ENCODE peak calls at places on chromosome 12, in six cellular contexts. One of them, this sample, is unnamed.

GRCh38 chr12:121911824-121912585 is 6.4 kb upstream of the CFAP251 start:
- DNase-seq in CD4-positive, alpha-beta T cell: no peak
- DNase-seq in CD8-positive, alpha-beta T cell: no peak
- DNase-seq in right atrium auricular region: no peak
- DNase-seq in OCI-LY7: no peak
- DNase-seq in dorsolateral prefrontal cortex: no peak
- DNase-seq in this sample: no peak

GRCh38 chr12:53427905-53428594 is 4.4 kb downstream of the AMHR2 start:
- DNase-seq in right atrium auricular region: no peak
- DNase-seq in CD4-positive, alpha-beta T cell: no peak
- DNase-seq in OCI-LY7: no peak
- DNase-seq in dorsolateral prefrontal cortex: no peak
- DNase-seq in CD8-positive, alpha-beta T cell: peak
- DNase-seq in this sample: no peak

GRCh38 chr12:28708918-28709371 is 440.1 kb upstream of the FAR2 start:
- DNase-seq in OCI-LY7: no peak
- DNase-seq in CD4-positive, alpha-beta T cell: no peak
- DNase-seq in dorsolateral prefrontal cortex: no peak
- DNase-seq in right atrium auricular region: no peak
- DNase-seq in CD8-positive, alpha-beta T cell: no peak
- DNase-seq in this sample: no peak

GRCh38 chr12:66740257-66740656 is 61.4 kb upstream of the GRIP1 start:
- DNase-seq in CD8-positive, alpha-beta T cell: no peak
- DNase-seq in CD4-positive, alpha-beta T cell: no peak
- DNase-seq in OCI-LY7: no peak
- DNase-seq in dorsolateral prefrontal cortex: no peak
- DNase-seq in right atrium auricular region: no peak
- DNase-seq in this sample: no peak

GRCh38 chr12:113479578-113480335 is 8.1 kb upstream of the LHX5 start:
- DNase-seq in dorsolateral prefrontal cortex: no peak
- DNase-seq in OCI-LY7: no peak
- DNase-seq in CD4-positive, alpha-beta T cell: peak
- DNase-seq in CD8-positive, alpha-beta T cell: peak
- DNase-seq in right atrium auricular region: no peak
- DNase-seq in this sample: no peak

GRCh38 chr12:53758081-53758769 is 6.4 kb upstream of the CISTR start:
- DNase-seq in OCI-LY7: no peak
- DNase-seq in right atrium auricular region: no peak
- DNase-seq in CD4-positive, alpha-beta T cell: no peak
- DNase-seq in CD8-positive, alpha-beta T cell: no peak
- DNase-seq in dorsolateral prefrontal cortex: no peak
- DNase-seq in this sample: no peak

GRCh38 chr12:57853864-57854556 is 7.5 kb upstream of the CTDSP2 start:
- DNase-seq in CD8-positive, alpha-beta T cell: no peak
- DNase-seq in CD4-positive, alpha-beta T cell: no peak
- DNase-seq in dorsolateral prefrontal cortex: no peak
- DNase-seq in right atrium auricular region: no peak
- DNase-seq in OCI-LY7: no peak
- DNase-seq in this sample: no peak

GRCh38 chr12:62191747-62192485 is 68.3 kb upstream of the USP15 start:
- DNase-seq in OCI-LY7: no peak
- DNase-seq in dorsolateral prefrontal cortex: peak
- DNase-seq in CD4-positive, alpha-beta T cell: peak
- DNase-seq in right atrium auricular region: no peak
- DNase-seq in CD8-positive, alpha-beta T cell: no peak
- DNase-seq in this sample: peak

GRCh38 chr12:94429191-94429590 is 30.5 kb downstream of the CEP83 start:
- DNase-seq in right atrium auricular region: no peak
- DNase-seq in OCI-LY7: no peak
- DNase-seq in dorsolateral prefrontal cortex: no peak
- DNase-seq in CD4-positive, alpha-beta T cell: no peak
- DNase-seq in CD8-positive, alpha-beta T cell: no peak
- DNase-seq in this sample: no peak

GRCh38 chr12:63889236-63889635 is 44.7 kb downstream of the SRGAP1 start:
- DNase-seq in OCI-LY7: no peak
- DNase-seq in CD8-positive, alpha-beta T cell: no peak
- DNase-seq in right atrium auricular region: no peak
- DNase-seq in dorsolateral prefrontal cortex: no peak
- DNase-seq in CD4-positive, alpha-beta T cell: no peak
- DNase-seq in this sample: no peak

GRCh38 chr12:269216-269615 is 6.6 kb upstream of the SLC6A13 start:
- DNase-seq in CD4-positive, alpha-beta T cell: no peak
- DNase-seq in OCI-LY7: no peak
- DNase-seq in dorsolateral prefrontal cortex: no peak
- DNase-seq in CD8-positive, alpha-beta T cell: no peak
- DNase-seq in right atrium auricular region: no peak
- DNase-seq in this sample: no peak

GRCh38 chr12:53052419-53053222 is 2.8 kb downstream of the TNS2 start:
- DNase-seq in dorsolateral prefrontal cortex: peak
- DNase-seq in OCI-LY7: no peak
- DNase-seq in right atrium auricular region: peak
- DNase-seq in CD4-positive, alpha-beta T cell: no peak
- DNase-seq in CD8-positive, alpha-beta T cell: no peak
- DNase-seq in this sample: peak

GRCh38 chr12:98895086-98895651 is 250.1 kb downstream of the APAF1 start:
- DNase-seq in CD4-positive, alpha-beta T cell: no peak
- DNase-seq in right atrium auricular region: no peak
- DNase-seq in dorsolateral prefrontal cortex: peak
- DNase-seq in OCI-LY7: no peak
- DNase-seq in CD8-positive, alpha-beta T cell: no peak
- DNase-seq in this sample: no peak

GRCh38 chr12:69655616-69656336 is 43.3 kb downstream of the BEST3 start:
- DNase-seq in CD4-positive, alpha-beta T cell: no peak
- DNase-seq in CD8-positive, alpha-beta T cell: no peak
- DNase-seq in right atrium auricular region: peak
- DNase-seq in dorsolateral prefrontal cortex: no peak
- DNase-seq in OCI-LY7: no peak
- DNase-seq in this sample: no peak

GRCh38 chr12:23891115-23891514 is 58.4 kb downstream of the SOX5 start:
- DNase-seq in CD8-positive, alpha-beta T cell: no peak
- DNase-seq in dorsolateral prefrontal cortex: no peak
- DNase-seq in right atrium auricular region: no peak
- DNase-seq in OCI-LY7: no peak
- DNase-seq in CD4-positive, alpha-beta T cell: no peak
- DNase-seq in this sample: no peak

GRCh38 chr12:38898001-38898684 is 7.2 kb downstream of the CPNE8 start:
- DNase-seq in right atrium auricular region: no peak
- DNase-seq in dorsolateral prefrontal cortex: no peak
- DNase-seq in CD8-positive, alpha-beta T cell: no peak
- DNase-seq in CD4-positive, alpha-beta T cell: no peak
- DNase-seq in OCI-LY7: no peak
- DNase-seq in this sample: no peak

GRCh38 chr12:87943666-87944065 is 85.5 kb downstream of the C12orf50 start:
- DNase-seq in right atrium auricular region: no peak
- DNase-seq in CD4-positive, alpha-beta T cell: no peak
- DNase-seq in dorsolateral prefrontal cortex: no peak
- DNase-seq in CD8-positive, alpha-beta T cell: no peak
- DNase-seq in OCI-LY7: no peak
- DNase-seq in this sample: no peak

GRCh38 chr12:32146074-32146873 is 39.6 kb downstream of the BICD1 start:
- DNase-seq in CD4-positive, alpha-beta T cell: no peak
- DNase-seq in dorsolateral prefrontal cortex: no peak
- DNase-seq in CD8-positive, alpha-beta T cell: no peak
- DNase-seq in right atrium auricular region: no peak
- DNase-seq in OCI-LY7: no peak
- DNase-seq in this sample: no peak

GRCh38 chr12:67243260-67243659 is 25.9 kb upstream of the CAND1 start:
- DNase-seq in dorsolateral prefrontal cortex: no peak
- DNase-seq in CD4-positive, alpha-beta T cell: no peak
- DNase-seq in right atrium auricular region: no peak
- DNase-seq in CD8-positive, alpha-beta T cell: no peak
- DNase-seq in OCI-LY7: no peak
- DNase-seq in this sample: no peak

GRCh38 chr12:51424094-51424661 is 453 bp upstream of the SLC4A8 start:
- DNase-seq in CD8-positive, alpha-beta T cell: no peak
- DNase-seq in dorsolateral prefrontal cortex: no peak
- DNase-seq in right atrium auricular region: no peak
- DNase-seq in OCI-LY7: no peak
- DNase-seq in CD4-positive, alpha-beta T cell: no peak
- DNase-seq in this sample: no peak

GRCh38 chr12:30969606-30970395 is 43.3 kb downstream of the TSPAN11 start:
- DNase-seq in CD8-positive, alpha-beta T cell: no peak
- DNase-seq in OCI-LY7: no peak
- DNase-seq in CD4-positive, alpha-beta T cell: no peak
- DNase-seq in right atrium auricular region: no peak
- DNase-seq in dorsolateral prefrontal cortex: no peak
- DNase-seq in this sample: no peak

GRCh38 chr12:51333536-51333935 is 9.6 kb upstream of the BIN2 start:
- DNase-seq in CD8-positive, alpha-beta T cell: no peak
- DNase-seq in dorsolateral prefrontal cortex: no peak
- DNase-seq in OCI-LY7: no peak
- DNase-seq in right atrium auricular region: no peak
- DNase-seq in CD4-positive, alpha-beta T cell: no peak
- DNase-seq in this sample: no peak

GRCh38 chr12:13069380-13069779 is 25.2 kb downstream of the FAM234B start:
- DNase-seq in CD8-positive, alpha-beta T cell: no peak
- DNase-seq in right atrium auricular region: no peak
- DNase-seq in dorsolateral prefrontal cortex: no peak
- DNase-seq in OCI-LY7: no peak
- DNase-seq in CD4-positive, alpha-beta T cell: no peak
- DNase-seq in this sample: no peak

DNA sequence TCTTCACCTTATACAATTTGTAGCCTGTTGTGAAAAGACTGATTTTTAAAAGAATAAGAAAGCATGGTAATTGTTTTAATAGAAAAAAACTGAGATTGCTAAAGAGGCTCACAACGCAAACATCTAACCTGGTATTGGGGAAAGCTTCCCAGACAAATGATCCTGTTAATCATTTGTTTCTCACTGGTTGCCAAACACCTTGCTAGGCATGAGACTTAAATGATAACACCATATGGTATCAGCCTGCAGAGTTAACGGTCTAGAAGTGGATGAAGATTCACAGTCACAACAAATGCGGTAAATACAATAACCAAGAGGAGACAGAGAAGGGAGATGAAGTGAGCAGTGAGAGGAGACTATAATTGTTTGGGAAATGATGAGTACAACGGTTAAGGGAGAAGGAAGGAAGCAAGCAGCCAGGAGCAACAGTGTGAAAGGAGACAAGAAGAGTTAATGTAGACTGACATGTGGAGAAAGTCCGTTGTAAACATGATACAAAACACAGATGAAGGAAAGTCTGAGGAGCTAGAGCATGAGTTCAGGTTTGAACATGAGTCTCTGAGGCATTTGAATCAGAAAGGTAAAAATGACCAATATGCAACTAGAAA is 19.8 kb downstream of the GXYLT1 start:
- DNase-seq in CD4-positive, alpha-beta T cell: no peak
- DNase-seq in CD8-positive, alpha-beta T cell: no peak
- DNase-seq in OCI-LY7: no peak
- DNase-seq in right atrium auricular region: no peak
- DNase-seq in dorsolateral prefrontal cortex: no peak
- DNase-seq in this sample: no peak
- TF ChIP-seq CTCF in CD4-positive, alpha-beta T cell: no peak
- TF ChIP-seq CTCF in CD8-positive, alpha-beta T cell: no peak
- TF ChIP-seq CTCF in OCI-LY7: no peak
- TF ChIP-seq CTCF in right atrium auricular region: no peak
- TF ChIP-seq CTCF in dorsolateral prefrontal cortex: no peak
- TF ChIP-seq CTCF in this sample: no peak

DNA sequence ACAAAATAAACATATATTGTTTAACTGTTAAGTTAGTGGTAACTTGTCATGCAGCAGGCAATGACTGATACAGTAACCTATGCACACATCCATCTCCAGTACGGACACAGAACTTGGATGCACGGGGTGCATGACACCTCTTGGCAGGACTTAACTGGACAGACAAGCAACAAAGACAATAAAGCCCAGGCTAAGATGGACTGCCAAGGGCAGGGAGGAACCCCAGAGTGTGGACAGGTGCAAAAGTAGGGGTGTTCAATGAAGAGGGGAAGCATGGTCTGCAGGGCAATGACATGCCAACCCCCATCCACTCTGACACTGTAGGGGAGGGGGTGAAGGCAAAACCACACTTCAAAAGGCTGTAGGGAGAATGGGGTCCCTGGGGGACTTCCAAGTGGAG is 11.7 kb downstream of the SSH1 start:
- DNase-seq in right atrium auricular region: no peak
- DNase-seq in CD4-positive, alpha-beta T cell: no peak
- DNase-seq in CD8-positive, alpha-beta T cell: no peak
- DNase-seq in OCI-LY7: no peak
- DNase-seq in dorsolateral prefrontal cortex: no peak
- DNase-seq in this sample: no peak
- H3K27ac ChIP-seq in right atrium auricular region: peak
- H3K27ac ChIP-seq in CD4-positive, alpha-beta T cell: no peak
- H3K27ac ChIP-seq in CD8-positive, alpha-beta T cell: no peak
- H3K27ac ChIP-seq in OCI-LY7: no peak
- H3K27ac ChIP-seq in dorsolateral prefrontal cortex: peak
- H3K27ac ChIP-seq in this sample: no peak

GRCh38 chr12:120649442-120650248 is 9.2 kb downstream of the CABP1 start:
- DNase-seq in OCI-LY7: no peak
- DNase-seq in right atrium auricular region: no peak
- DNase-seq in dorsolateral prefrontal cortex: no peak
- DNase-seq in CD8-positive, alpha-beta T cell: no peak
- DNase-seq in CD4-positive, alpha-beta T cell: no peak
- DNase-seq in this sample: no peak
- TF ChIP-seq CTCF in OCI-LY7: peak
- TF ChIP-seq CTCF in right atrium auricular region: no peak
- TF ChIP-seq CTCF in dorsolateral prefrontal cortex: no peak
- TF ChIP-seq CTCF in CD8-positive, alpha-beta T cell: peak
- TF ChIP-seq CTCF in CD4-positive, alpha-beta T cell: peak
- TF ChIP-seq CTCF in this sample: no peak

GRCh38 chr12:14772946-14773345 is 30.3 kb downstream of the WBP11 start:
- DNase-seq in CD4-positive, alpha-beta T cell: no peak
- DNase-seq in right atrium auricular region: no peak
- DNase-seq in dorsolateral prefrontal cortex: no peak
- DNase-seq in OCI-LY7: no peak
- DNase-seq in CD8-positive, alpha-beta T cell: no peak
- DNase-seq in this sample: no peak

GRCh38 chr12:14769837-14770494 is 33.3 kb downstream of the WBP11 start:
- DNase-seq in OCI-LY7: peak
- DNase-seq in CD4-positive, alpha-beta T cell: peak
- DNase-seq in dorsolateral prefrontal cortex: peak
- DNase-seq in CD8-positive, alpha-beta T cell: peak
- DNase-seq in right atrium auricular region: peak
- DNase-seq in this sample: peak

GRCh38 chr12:14773685-14774073 is 29.6 kb downstream of the WBP11 start:
- DNase-seq in CD4-positive, alpha-beta T cell: no peak
- DNase-seq in dorsolateral prefrontal cortex: no peak
- DNase-seq in OCI-LY7: peak
- DNase-seq in right atrium auricular region: peak
- DNase-seq in CD8-positive, alpha-beta T cell: no peak
- DNase-seq in this sample: peak

GRCh38 chr12:14770495-14771313 is 32.6 kb downstream of the WBP11 start:
- DNase-seq in CD8-positive, alpha-beta T cell: peak
- DNase-seq in dorsolateral prefrontal cortex: peak
- DNase-seq in right atrium auricular region: peak
- DNase-seq in CD4-positive, alpha-beta T cell: peak
- DNase-seq in OCI-LY7: peak
- DNase-seq in this sample: peak

DNA sequence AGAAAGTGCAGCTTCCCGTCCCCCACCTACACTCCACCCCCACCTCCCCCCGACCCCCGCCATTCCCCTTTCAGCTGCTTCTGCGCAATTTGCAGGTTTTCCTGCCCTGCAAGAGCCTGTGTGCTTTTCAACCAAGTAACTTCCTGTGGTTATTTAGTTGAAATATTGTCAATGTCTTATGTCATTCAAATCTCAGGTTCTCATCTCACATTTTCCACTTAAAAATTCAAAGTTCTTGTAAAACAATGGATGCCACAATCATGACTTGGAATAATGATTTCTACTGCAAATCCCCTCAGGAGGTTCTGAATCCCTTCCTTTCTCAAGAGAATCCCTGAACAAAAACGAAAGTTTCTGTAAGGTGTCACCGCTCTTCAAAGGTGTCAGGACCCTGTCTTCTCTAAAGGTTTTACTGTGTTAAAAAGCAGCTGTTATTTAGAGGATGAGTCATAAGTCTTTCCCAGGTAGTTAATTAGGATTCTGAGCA is 31.6 kb downstream of the WBP11 start:
- DNase-seq in dorsolateral prefrontal cortex: no peak
- DNase-seq in OCI-LY7: peak
- DNase-seq in CD4-positive, alpha-beta T cell: no peak
- DNase-seq in CD8-positive, alpha-beta T cell: peak
- DNase-seq in right atrium auricular region: no peak
- DNase-seq in this sample: no peak
- H3K27ac ChIP-seq in dorsolateral prefrontal cortex: peak
- H3K27ac ChIP-seq in OCI-LY7: peak
- H3K27ac ChIP-seq in CD4-positive, alpha-beta T cell: peak
- H3K27ac ChIP-seq in CD8-positive, alpha-beta T cell: peak
- H3K27ac ChIP-seq in right atrium auricular region: peak
- H3K27ac ChIP-seq in this sample: peak

This sample was measured in right lobe of liver.